ENCODE peak calls at places on chromosomes 2 and 18, in ten cellular contexts. P is activated T-helper 1 cell treated with Interleukin-2 at 50 U/mL for 16 hours; L is T-helper 2 cell; Y is stimulated activated CD4-positive, alpha-beta T cell treated with anti-CD3 and anti-CD28 coated beads, Interleukin-1b, Interleukin-23, amount 100 ng/mL, for 48 hours; W is T-helper 9 cell; M is ureter; X is B cell; I is aorta; H is sciatic nerve; R is GM19239. O is an unnamed sample.

GRCh38 chr2:69563021-69563420 is 80.5 kb downstream of the AAK1 start:
- DNase-seq in P (no peak), L (no peak), Y (no peak), W (no peak), M (no peak), X (no peak), I (no peak), H (no peak), R (no peak), O (no peak)

GRCh38 chr2:171712051-171712450 is 24.8 kb downstream of the DYNC1I2 start:
- DNase-seq in P (no peak), L (no peak), Y (no peak), W (no peak), M (no peak), X (no peak), I (no peak), H (no peak), R (no peak), O (no peak)

GRCh38 chr2:238097988-238098853 is 1.9 kb upstream of the ESPNL start:
- DNase-seq in P (no peak), L (peak; percentile 40), Y (no peak), W (no peak), M (peak; percentile 37), X (peak; percentile 83), I (peak; percentile 85), H (peak; percentile 76), R (peak; percentile 91), O (peak; percentile 93)

GRCh38 chr2:204012081-204012653 is 75.6 kb downstream of the ICOS start:
- DNase-seq in P (no peak), L (no peak), Y (no peak), W (no peak), M (peak; percentile 48), X (no peak), I (no peak), H (no peak), R (no peak), O (no peak)

GRCh38 chr2:30691948-30692828 is 115.1 kb downstream of the CAPN13 start:
- DNase-seq in P (no peak), L (no peak), Y (no peak), W (no peak), M (peak; percentile 37), X (no peak), I (no peak), H (no peak), R (no peak), O (no peak)

GRCh38 chr2:182066439-182067061 is 80.9 kb downstream of the PPP1R1C start:
- DNase-seq in P (no peak), L (peak; percentile 24), Y (no peak), W (no peak), M (no peak), X (no peak), I (no peak), H (no peak), R (no peak), O (no peak)

GRCh38 chr2:197852127-197852526 is 47.7 kb downstream of the PLCL1 start:
- DNase-seq in P (no peak), L (peak; percentile 38), Y (no peak), W (no peak), M (no peak), X (no peak), I (no peak), H (no peak), R (no peak), O (no peak)

GRCh38 chr2:218635719-218636118 is 23.7 kb downstream of the ZNF142 start:
- DNase-seq in P (no peak), L (no peak), Y (no peak), W (no peak), M (no peak), X (no peak), I (no peak), H (no peak), R (no peak), O (no peak)

GRCh38 chr2:126748929-126749518 is 93.1 kb downstream of the GYPC start:
- DNase-seq in P (no peak), L (no peak), Y (no peak), W (no peak), M (no peak), X (no peak), I (peak; percentile 66), H (no peak), R (no peak), O (no peak)

GRCh38 chr18:5600376-5601071 is 56.7 kb upstream of the EPB41L3 start:
- DNase-seq in P (no peak), L (no peak), Y (no peak), W (no peak), M (no peak), X (no peak), I (no peak), H (no peak), R (no peak), O (no peak)

GRCh38 chr2:147051248-147051647 is 793.6 kb upstream of the ACVR2A start:
- DNase-seq in P (no peak), L (no peak), Y (no peak), W (no peak), M (no peak), X (no peak), I (no peak), H (no peak), R (no peak), O (no peak)

GRCh38 chr2:2573658-2574293 is 242.7 kb upstream of the MYT1L start:
- DNase-seq in P (no peak), L (peak; percentile 24), Y (no peak), W (no peak), M (no peak), X (peak; percentile 2), I (no peak), H (no peak), R (no peak), O (no peak)

GRCh38 chr18:36262971-36263370 is 34.5 kb upstream of the FHOD3 start:
- DNase-seq in P (no peak), L (no peak), Y (no peak), W (no peak), M (no peak), X (no peak), I (no peak), H (no peak), R (no peak), O (no peak)

GRCh38 chr2:41194235-41194634 is 742.3 kb upstream of the SLC8A1 start:
- DNase-seq in P (no peak), L (no peak), Y (no peak), W (no peak), M (no peak), X (no peak), I (no peak), H (no peak), R (no peak), O (no peak)

GRCh38 chr2:65053199-65053598 is 3.0 kb upstream of the CEP68 start:
- DNase-seq in P (no peak), L (peak; percentile 94), Y (peak; percentile 23), W (no peak), M (no peak), X (peak; percentile 71), I (no peak), H (no peak), R (peak; percentile 71), O (peak; percentile 82)

GRCh38 chr2:172446524-172447063 is 19.2 kb downstream of the ITGA6 start:
- DNase-seq in P (no peak), L (peak; percentile 40), Y (no peak), W (no peak), M (no peak), X (no peak), I (no peak), H (no peak), R (no peak), O (no peak)

GRCh38 chr2:38386377-38386776 is 9.3 kb upstream of the ATL2 start:
- DNase-seq in P (no peak), L (no peak), Y (no peak), W (no peak), M (no peak), X (no peak), I (no peak), H (no peak), R (no peak), O (no peak)

GRCh38 chr2:197704434-197705142 is 581 bp upstream of the MARS2 start:
- DNase-seq in P (no peak), L (no peak), Y (no peak), W (no peak), M (no peak), X (no peak), I (no peak), H (no peak), R (no peak), O (no peak)

GRCh38 chr18:54812885-54813284 is 15.4 kb upstream of the RAB27B start:
- DNase-seq in P (no peak), L (peak; percentile 75), Y (no peak), W (no peak), M (no peak), X (no peak), I (no peak), H (no peak), R (no peak), O (no peak)

GRCh38 chr2:132798334-132798733 is 128.3 kb upstream of the LYPD1 start:
- DNase-seq in P (no peak), L (no peak), Y (no peak), W (no peak), M (no peak), X (no peak), I (no peak), H (no peak), R (no peak), O (no peak)

GRCh38 chr2:222341328-222341727 is 42.5 kb upstream of the PAX3 start:
- DNase-seq in P (no peak), L (no peak), Y (no peak), W (no peak), M (no peak), X (no peak), I (no peak), H (no peak), R (no peak), O (no peak)

GRCh38 chr2:33510589-33510968 is 34.1 kb downstream of the RASGRP3 start:
- DNase-seq in P (no peak), L (no peak), Y (no peak), W (no peak), M (no peak), X (no peak), I (no peak), H (no peak), R (no peak), O (no peak)

GRCh38 chr2:209425082-209426071 is 1.5 kb downstream of the MAP2 start:
- DNase-seq in P (no peak), L (peak; percentile 10), Y (no peak), W (no peak), M (no peak), X (peak; percentile 44), I (no peak), H (no peak), R (no peak), O (peak; percentile 44)

GRCh38 chr18:7568426-7568825 is 1.3 kb downstream of the PTPRM start:
- DNase-seq in P (no peak), L (no peak), Y (no peak), W (peak; percentile 1), M (peak; percentile 53), X (no peak), I (peak; percentile 87), H (peak; percentile 73), R (no peak), O (no peak)

GRCh38 chr2:206452750-206453149 is 9.4 kb downstream of the ADAM23 start:
- DNase-seq in P (no peak), L (no peak), Y (no peak), W (no peak), M (no peak), X (no peak), I (no peak), H (no peak), R (no peak), O (no peak)

GRCh38 chr2:235206980-235207579 is 255.3 kb downstream of the SH3BP4 start:
- DNase-seq in P (no peak), L (no peak), Y (no peak), W (no peak), M (no peak), X (no peak), I (no peak), H (no peak), R (peak; percentile 18), O (no peak)

GRCh38 chr2:159893439-159893838 is 95.4 kb upstream of the CD302 start:
- DNase-seq in P (no peak), L (no peak), Y (no peak), W (no peak), M (no peak), X (no peak), I (no peak), H (no peak), R (no peak), O (no peak)

GRCh38 chr2:237218756-237219155 is 133.1 kb downstream of the COPS8 start:
- DNase-seq in P (no peak), L (no peak), Y (no peak), W (no peak), M (no peak), X (no peak), I (no peak), H (no peak), R (no peak), O (no peak)